ENCODE peak calls at places on chromosomes 6 and 20, in ten cellular contexts. Q, E, I, B, D, P, Z, L, A and K are unnamed samples. For H3K4me1, the result is how much of the 10 kb centered on the place peaks cover.

GRCh38 chr6:41677430-41678045 is 39.3 kb downstream of the MDFI start:
- DNase-seq in Q (no peak), E (no peak), I (no peak), B (no peak), D (no peak), P (no peak), Z (no peak), L (no peak), A (no peak), K (peak)

GRCh38 chr6:111759836-111760785 is 113.1 kb downstream of the FYN start:
- DNase-seq in Q (no peak), E (no peak), I (no peak), B (no peak), D (no peak), P (peak), Z (peak), L (no peak), A (no peak), K (no peak)

GRCh38 chr20:63553251-63553932 is 567 bp upstream of the FNDC11 start:
- DNase-seq in Q (peak), E (peak), I (peak), B (peak), D (peak), P (peak), Z (peak), L (peak), A (peak), K (peak)

GRCh38 chr20:57573176-57573575 is 12.3 kb downstream of the PCK1 start:
- DNase-seq in Q (no peak), E (no peak), I (no peak), B (no peak), D (no peak), P (no peak), Z (no peak), L (no peak), A (no peak), K (peak)

GRCh38 chr6:76416821-76417605 is 344.6 kb upstream of the IMPG1 start:
- DNase-seq in Q (no peak), E (no peak), I (no peak), B (no peak), D (no peak), P (no peak), Z (no peak), L (no peak), A (no peak), K (no peak)

GRCh38 chr6:31838968-31839367 is 11.4 kb downstream of the HSPA1B start:
- DNase-seq in Q (no peak), E (no peak), I (no peak), B (no peak), D (no peak), P (no peak), Z (no peak), L (no peak), A (no peak), K (no peak)

GRCh38 chr6:129593233-129593564 is 116.8 kb downstream of the ARHGAP18 start:
- DNase-seq in Q (no peak), E (no peak), I (no peak), B (no peak), D (no peak), P (peak), Z (no peak), L (no peak), A (no peak), K (no peak)

GRCh38 chr6:168355716-168356522 is 36.3 kb upstream of the DACT2 start:
- DNase-seq in Q (peak), E (peak), I (peak), B (peak), D (no peak), P (no peak), Z (no peak), L (no peak), A (peak), K (no peak)

GRCh38 chr6:112665114-112665513 is 318.0 kb downstream of the RFPL4B start:
- DNase-seq in Q (no peak), E (no peak), I (no peak), B (no peak), D (no peak), P (peak), Z (no peak), L (no peak), A (no peak), K (no peak)

GRCh38 chr20:33162313-33162712 is 5.6 kb upstream of the BPIFA2 start:
- DNase-seq in Q (no peak), E (peak), I (no peak), B (no peak), D (no peak), P (no peak), Z (no peak), L (no peak), A (no peak), K (no peak)

GRCh38 chr6:163573503-163574179 is 159.1 kb downstream of the QKI start:
- DNase-seq in Q (no peak), E (no peak), I (no peak), B (no peak), D (no peak), P (no peak), Z (no peak), L (no peak), A (no peak), K (no peak)

GRCh38 chr20:63536997-63537524 is at the start of gene PTK6:
- DNase-seq in Q (peak), E (no peak), I (peak), B (peak), D (no peak), P (no peak), Z (no peak), L (no peak), A (peak), K (peak)

GRCh38 chr20:50163570-50164317 is 10.2 kb upstream of the PEDS1 start:
- DNase-seq in Q (peak), E (peak), I (no peak), B (no peak), D (no peak), P (peak), Z (no peak), L (no peak), A (no peak), K (no peak)

GRCh38 chr20:17616480-17617211 is 46.8 kb downstream of the DSTN start:
- DNase-seq in Q (no peak), E (peak), I (peak), B (peak), D (no peak), P (no peak), Z (no peak), L (no peak), A (peak), K (peak)

GRCh38 chr6:45199554-45199953 is 128.6 kb upstream of the RUNX2 start:
- DNase-seq in Q (no peak), E (no peak), I (no peak), B (no peak), D (no peak), P (no peak), Z (no peak), L (no peak), A (no peak), K (no peak)

GRCh38 chr20:53126185-53126584 is 154.0 kb downstream of the TSHZ2 start:
- DNase-seq in Q (no peak), E (no peak), I (no peak), B (no peak), D (no peak), P (no peak), Z (no peak), L (no peak), A (no peak), K (no peak)

GRCh38 chr6:161100072-161100471 is 108.5 kb downstream of the MAP3K4 start:
- DNase-seq in Q (no peak), E (no peak), I (no peak), B (no peak), D (no peak), P (no peak), Z (no peak), L (no peak), A (no peak), K (no peak)

GRCh38 chr20:53763707-53764415 is 170.2 kb upstream of the ZNF217 start:
- DNase-seq in Q (no peak), E (no peak), I (no peak), B (peak), D (no peak), P (peak), Z (no peak), L (no peak), A (no peak), K (no peak)

GRCh38 chr6:46719099-46719498 is 16.1 kb downstream of the PLA2G7 start:
- DNase-seq in Q (no peak), E (no peak), I (no peak), B (no peak), D (peak), P (peak), Z (no peak), L (no peak), A (no peak), K (no peak)

GRCh38 chr20:24617757-24618450 is 148.5 kb downstream of the SYNDIG1 start:
- DNase-seq in Q (no peak), E (no peak), I (no peak), B (no peak), D (no peak), P (no peak), Z (no peak), L (no peak), A (no peak), K (no peak)

GRCh38 chr6:3351105-3351676 is 92.4 kb downstream of the PSMG4 start:
- DNase-seq in Q (no peak), E (no peak), I (no peak), B (no peak), D (no peak), P (no peak), Z (no peak), L (no peak), A (no peak), K (no peak)

GRCh38 chr6:133590814-133591213 is 298.1 kb upstream of the TCF21 start:
- DNase-seq in Q (no peak), E (no peak), I (no peak), B (no peak), D (peak), P (peak), Z (no peak), L (no peak), A (no peak), K (no peak)

GRCh38 chr6:57162008-57162407 is 10.1 kb upstream of the BAG2 start:
- DNase-seq in Q (no peak), E (no peak), I (no peak), B (no peak), D (no peak), P (peak), Z (no peak), L (no peak), A (no peak), K (no peak)

GRCh38 chr20:1937316-1937976 is 42.2 kb downstream of the SIRPA start:
- DNase-seq in Q (no peak), E (no peak), I (no peak), B (no peak), D (no peak), P (no peak), Z (no peak), L (no peak), A (no peak), K (no peak)

GRCh38 chr6:105459884-105460283 is 57.0 kb upstream of the PREP start:
- DNase-seq in Q (no peak), E (no peak), I (no peak), B (no peak), D (peak), P (peak), Z (no peak), L (no peak), A (no peak), K (no peak)

GRCh38 chr6:1729133-1729751 is 119.5 kb downstream of the FOXC1 start:
- DNase-seq in Q (no peak), E (no peak), I (no peak), B (no peak), D (peak), P (no peak), Z (no peak), L (no peak), A (no peak), K (no peak)

GRCh38 chr6:7112741-7113313 is 5.1 kb downstream of the RREB1 start:
- DNase-seq in Q (peak), E (no peak), I (peak), B (peak), D (no peak), P (no peak), Z (no peak), L (peak), A (peak), K (peak)

GRCh38 chr6:89264296-89264695 is 47.1 kb upstream of the GABRR1 start:
- DNase-seq in Q (no peak), E (no peak), I (no peak), B (no peak), D (no peak), P (no peak), Z (no peak), L (no peak), A (no peak), K (no peak)

GRCh38 chr6:138500045-138500665 is 861 bp upstream of the NHSL1 start:
- DNase-seq in Q (no peak), E (no peak), I (no peak), B (no peak), D (no peak), P (no peak), Z (no peak), L (no peak), A (no peak), K (no peak)

GRCh38 chr20:3595541-3595940 is 67.7 kb downstream of the GFRA4 start:
- DNase-seq in Q (no peak), E (no peak), I (no peak), B (no peak), D (no peak), P (no peak), Z (no peak), L (no peak), A (no peak), K (no peak)

GRCh38 chr6:131937703-131938631 is 13.2 kb downstream of the CCN2 start:
- DNase-seq in Q (no peak), E (no peak), I (no peak), B (no peak), D (no peak), P (peak), Z (no peak), L (no peak), A (no peak), K (no peak)

GRCh38 chr20:58109918-58110635 is 118.4 kb downstream of the ANKRD60 start:
- DNase-seq in Q (no peak), E (peak), I (no peak), B (no peak), D (no peak), P (no peak), Z (no peak), L (no peak), A (no peak), K (no peak)

GRCh38 chr6:2999005-2999620 is 581 bp upstream of the NQO2 start:
- DNase-seq in Q (no peak), E (peak), I (no peak), B (peak), D (no peak), P (peak), Z (no peak), L (no peak), A (no peak), K (peak)

GRCh38 chr20:3146732-3147341 is 12.8 kb downstream of the FASTKD5 start:
- DNase-seq in Q (no peak), E (no peak), I (no peak), B (no peak), D (no peak), P (peak), Z (no peak), L (no peak), A (no peak), K (no peak)

GRCh38 chr6:137692806-137693205 is 174.3 kb upstream of the TNFAIP3 start:
- DNase-seq in Q (no peak), E (no peak), I (no peak), B (no peak), D (no peak), P (peak), Z (no peak), L (no peak), A (no peak), K (no peak)

GRCh38 chr6:14384175-14384949 is 266.8 kb downstream of the CD83 start:
- DNase-seq in Q (no peak), E (no peak), I (no peak), B (no peak), D (no peak), P (no peak), Z (no peak), L (no peak), A (no peak), K (no peak)

GRCh38 chr20:40251284-40251932 is 437.6 kb downstream of the MAFB start:
- DNase-seq in Q (no peak), E (no peak), I (no peak), B (no peak), D (no peak), P (peak), Z (no peak), L (no peak), A (no peak), K (no peak)

GRCh38 chr6:84847349-84848160 is 83.2 kb upstream of the TBX18 start:
- DNase-seq in Q (no peak), E (no peak), I (no peak), B (no peak), D (no peak), P (no peak), Z (no peak), L (no peak), A (no peak), K (no peak)
- H3K4me1 ChIP-seq in Q (under half), E (under half), I (under half), B (under half), D (under half), P (under half), Z (under half), L (under half), A (under half), K (under half)

GRCh38 chr6:13304101-13304500 is 24.2 kb downstream of the TBC1D7 start:
- DNase-seq in Q (no peak), E (peak), I (no peak), B (no peak), D (no peak), P (no peak), Z (no peak), L (no peak), A (no peak), K (no peak)
- H3K4me1 ChIP-seq in Q (under half), E (under half), I (under half), B (under half), D (under half), P (under half), Z (under half), L (under half), A (under half), K (half or more)

DNA sequence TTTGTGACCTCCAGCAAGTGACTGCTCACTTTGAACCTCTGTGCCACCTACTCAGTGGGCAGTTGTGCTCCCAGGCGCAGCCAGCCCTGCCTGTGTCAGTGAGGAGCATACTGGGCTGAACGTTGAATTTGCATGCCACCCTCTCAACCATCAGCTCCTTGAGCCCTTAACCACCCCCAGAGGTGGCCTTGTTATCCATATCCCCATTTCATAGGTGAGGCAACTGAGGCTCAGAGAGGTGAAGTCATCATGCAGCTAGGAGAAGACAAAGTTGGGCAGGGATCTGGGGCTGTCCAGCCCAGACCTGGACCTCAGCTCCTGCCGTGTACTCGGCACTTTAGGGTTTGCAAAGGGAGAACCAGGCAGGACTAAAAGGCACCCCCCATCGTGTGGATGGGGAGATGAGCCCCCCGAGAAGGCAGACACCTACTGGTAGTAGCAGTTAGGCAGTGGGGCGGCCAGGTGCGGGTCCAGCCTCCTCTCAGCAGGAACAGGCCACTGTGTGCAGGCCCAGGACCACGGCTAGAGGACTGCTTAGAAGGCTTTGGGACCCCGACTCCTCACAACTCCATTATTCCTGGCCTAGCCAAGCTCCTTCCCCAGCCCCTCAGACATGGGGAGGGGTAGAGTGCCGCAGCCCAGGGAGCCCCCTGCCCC is 100.8 kb upstream of the MYL9 start:
- DNase-seq in Q (no peak), E (no peak), I (no peak), B (no peak), D (no peak), P (no peak), Z (no peak), L (no peak), A (no peak), K (no peak)
- H3K4me1 ChIP-seq in Q (under half), E (under half), I (under half), B (under half), D (under half), P (under half), Z (under half), L (under half), A (under half), K (under half)

GRCh38 chr6:36200154-36200891 is 3.8 kb downstream of the BRPF3 start:
- DNase-seq in Q (no peak), E (no peak), I (no peak), B (no peak), D (no peak), P (no peak), Z (no peak), L (no peak), A (no peak), K (no peak)
- H3K4me1 ChIP-seq in Q (under half), E (under half), I (under half), B (half or more), D (under half), P (under half), Z (half or more), L (half or more), A (under half), K (under half)

GRCh38 chr20:43949741-43950618 is 35.3 kb downstream of the TOX2 start:
- DNase-seq in Q (peak), E (no peak), I (peak), B (peak), D (no peak), P (no peak), Z (peak), L (peak), A (no peak), K (no peak)
- H3K4me1 ChIP-seq in Q (under half), E (under half), I (under half), B (under half), D (under half), P (under half), Z (half or more), L (half or more), A (under half), K (under half)

GRCh38 chr6:143157146-143157545 is 96.5 kb downstream of the AIG1 start:
- DNase-seq in Q (no peak), E (no peak), I (no peak), B (no peak), D (no peak), P (no peak), Z (no peak), L (no peak), A (no peak), K (no peak)

GRCh38 chr6:143159001-143159400 is 98.3 kb downstream of the AIG1 start:
- DNase-seq in Q (no peak), E (no peak), I (no peak), B (no peak), D (no peak), P (no peak), Z (no peak), L (no peak), A (no peak), K (no peak)

GRCh38 chr6:143158113-143158581 is 97.5 kb downstream of the AIG1 start:
- DNase-seq in Q (no peak), E (no peak), I (no peak), B (no peak), D (no peak), P (peak), Z (no peak), L (no peak), A (no peak), K (no peak)

GRCh38 chr6:143160439-143161220 is 99.9 kb downstream of the AIG1 start:
- DNase-seq in Q (no peak), E (no peak), I (no peak), B (no peak), D (no peak), P (no peak), Z (no peak), L (no peak), A (no peak), K (no peak)

GRCh38 chr6:143160008-143160407 is 99.3 kb downstream of the AIG1 start:
- DNase-seq in Q (no peak), E (no peak), I (no peak), B (no peak), D (no peak), P (peak), Z (no peak), L (no peak), A (no peak), K (no peak)
- H3K4me1 ChIP-seq in Q (half or more), E (under half), I (under half), B (under half), D (under half), P (under half), Z (under half), L (under half), A (under half), K (under half)

GRCh38 chr20:44112456-44112855 is 74.5 kb downstream of the JPH2 start:
- DNase-seq in Q (no peak), E (no peak), I (no peak), B (no peak), D (no peak), P (no peak), Z (no peak), L (no peak), A (no peak), K (no peak)

GRCh38 chr20:44114755-44115044 is 72.3 kb downstream of the JPH2 start:
- DNase-seq in Q (no peak), E (no peak), I (no peak), B (no peak), D (no peak), P (no peak), Z (no peak), L (no peak), A (no peak), K (no peak)

GRCh38 chr20:44115181-44115580 is 71.8 kb downstream of the JPH2 start:
- DNase-seq in Q (no peak), E (no peak), I (no peak), B (no peak), D (no peak), P (no peak), Z (no peak), L (no peak), A (no peak), K (no peak)

GRCh38 chr20:44112889-44113641 is 73.9 kb downstream of the JPH2 start:
- DNase-seq in Q (no peak), E (no peak), I (no peak), B (no peak), D (no peak), P (no peak), Z (no peak), L (no peak), A (no peak), K (no peak)

DNA sequence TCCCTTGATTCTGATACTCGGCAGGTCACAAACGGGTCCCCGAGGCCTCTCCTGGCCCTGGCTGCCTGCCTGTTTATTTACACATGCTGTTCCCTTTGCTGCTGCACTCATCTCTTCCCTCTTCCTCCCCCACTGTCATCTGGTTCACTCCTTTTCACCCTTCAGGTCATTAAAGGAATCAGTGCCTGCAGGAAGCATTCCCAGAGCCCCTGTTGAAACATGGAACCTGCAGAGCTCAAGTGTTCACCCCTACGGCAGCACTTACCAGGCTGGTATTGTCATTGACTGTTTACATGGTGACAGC is 73.4 kb downstream of the JPH2 start:
- DNase-seq in Q (no peak), E (no peak), I (no peak), B (no peak), D (no peak), P (no peak), Z (no peak), L (no peak), A (no peak), K (no peak)
- H3K4me1 ChIP-seq in Q (under half), E (under half), I (under half), B (under half), D (under half), P (under half), Z (under half), L (under half), A (under half), K (under half)